ENCODE peak calls at places on chromosomes 12 and 14, in four cellular contexts. E, Q, J and T are unnamed samples.

GRCh38 chr14:100304825-100305445 is 1.3 kb downstream of the SLC25A29 start:
- DNase-seq in J (peak), Q (peak), E (peak), T (peak)

GRCh38 chr14:100303925-100304324 is 2.3 kb downstream of the SLC25A29 start:
- DNase-seq in J (no peak), Q (no peak), E (no peak), T (no peak)

GRCh38 chr12:103962493-103962892 is 3.2 kb upstream of the TDG start:
- DNase-seq in J (no peak), Q (no peak), E (no peak), T (no peak)

GRCh38 chr12:27123642-27124041 is 41.3 kb upstream of the C12orf71 start:
- DNase-seq in J (peak), E (no peak), Q (peak), T (peak)

GRCh38 chr12:25866586-25867378 is 91.7 kb upstream of the RASSF8 start:
- DNase-seq in E (no peak), J (no peak), Q (no peak), T (no peak)

GRCh38 chr12:104952816-104953215 is 5.3 kb downstream of the SLC41A2 start:
- DNase-seq in Q (no peak), J (no peak), E (no peak), T (no peak)

GRCh38 chr14:104871656-104872468 is 6.8 kb downstream of the CEP170B start:
- DNase-seq in E (peak), Q (no peak), J (no peak), T (no peak)

GRCh38 chr14:100634026-100634425 is 46.8 kb upstream of the BEGAIN start:
- DNase-seq in E (no peak), J (no peak), Q (no peak), T (no peak)

GRCh38 chr12:113130457-113131135 is 5.0 kb downstream of the RASAL1 start:
- DNase-seq in E (peak), J (no peak), Q (no peak), T (peak)

GRCh38 chr14:67665886-67666285 is 8.5 kb downstream of the VTI1B start:
- DNase-seq in Q (peak), E (no peak), J (peak), T (no peak)

GRCh38 chr12:51349026-51349425 is 2.5 kb upstream of the CELA1 start:
- DNase-seq in Q (peak), E (no peak), J (peak), T (no peak)

GRCh38 chr14:71206766-71207371 is 299.6 kb downstream of the PCNX1 start:
- DNase-seq in Q (peak), E (no peak), J (peak), T (no peak)

GRCh38 chr14:57982802-57983201 is 116.9 kb upstream of the SLC35F4 start:
- DNase-seq in E (no peak), Q (no peak), J (peak), T (no peak)

GRCh38 chr14:98062083-98062482 is 1209.9 kb downstream of the BCL11B start:
- DNase-seq in Q (no peak), J (no peak), E (no peak), T (no peak)

GRCh38 chr14:104895207-104895785 is 29.4 kb upstream of the PLD4 start:
- DNase-seq in E (no peak), J (no peak), Q (no peak), T (no peak)

GRCh38 chr12:47107446-47107845 is 27.7 kb upstream of the AMIGO2 start:
- DNase-seq in J (no peak), Q (no peak), E (no peak), T (no peak)

GRCh38 chr14:28773176-28773575 is 6.6 kb downstream of the FOXG1 start:
- DNase-seq in J (no peak), Q (no peak), E (no peak), T (no peak)

GRCh38 chr14:28774764-28775738 is 8.5 kb downstream of the FOXG1 start:
- DNase-seq in Q (no peak), E (no peak), J (no peak), T (no peak)

GRCh38 chr14:28772613-28773012 is 6.0 kb downstream of the FOXG1 start:
- DNase-seq in Q (no peak), J (no peak), E (no peak), T (no peak)

GRCh38 chr14:28776482-28777266 is 10.1 kb downstream of the FOXG1 start:
- DNase-seq in E (no peak), Q (no peak), J (no peak), T (no peak)

GRCh38 chr14:28773917-28774691 is 7.5 kb downstream of the FOXG1 start:
- DNase-seq in J (peak), Q (peak), E (no peak), T (no peak)
- TF ChIP-seq CTCF in J (peak), Q (peak), E (no peak), T (no peak)

GRCh38 chr12:69880566-69880965 is 55.5 kb downstream of the MYRFL start:
- DNase-seq in Q (no peak), J (peak), E (no peak), T (no peak)
- TF ChIP-seq CTCF in Q (no peak), J (peak), E (no peak), T (no peak)

GRCh38 chr12:31659087-31659942 is at the start of gene ETFBKMT:
- DNase-seq in E (peak), Q (peak), J (peak), T (peak)
- TF ChIP-seq CTCF in E (peak), Q (peak), J (peak), T (peak)

DNA sequence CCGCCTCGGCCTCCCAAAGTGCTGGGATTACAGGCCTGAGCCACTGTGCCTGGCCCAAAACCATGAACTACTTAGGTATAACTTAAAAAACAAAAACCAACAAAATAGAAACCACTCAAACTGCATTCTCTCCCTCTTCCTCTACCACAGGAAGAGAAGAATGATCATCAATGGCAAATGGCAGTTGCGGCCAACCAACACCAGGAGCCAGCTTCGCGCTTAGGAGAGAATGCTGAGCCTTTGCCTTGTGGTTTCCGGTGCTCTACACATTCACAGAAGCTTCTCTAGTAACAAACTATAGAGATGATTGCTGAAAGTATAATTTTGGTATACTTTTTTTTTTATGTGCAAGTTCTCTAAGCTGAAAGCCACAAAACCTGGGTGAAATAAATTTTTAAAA is 17.1 kb downstream of the CATSPERB start:
- DNase-seq in E (peak), Q (no peak), J (no peak), T (no peak)
- TF ChIP-seq CTCF in E (no peak), Q (no peak), J (no peak), T (no peak)

GRCh38 chr12:88663001-88663400 is 82.7 kb upstream of the KITLG start:
- DNase-seq in Q (peak), J (peak), E (no peak), T (no peak)
- TF ChIP-seq CTCF in Q (no peak), J (no peak), E (no peak), T (no peak)

DNA sequence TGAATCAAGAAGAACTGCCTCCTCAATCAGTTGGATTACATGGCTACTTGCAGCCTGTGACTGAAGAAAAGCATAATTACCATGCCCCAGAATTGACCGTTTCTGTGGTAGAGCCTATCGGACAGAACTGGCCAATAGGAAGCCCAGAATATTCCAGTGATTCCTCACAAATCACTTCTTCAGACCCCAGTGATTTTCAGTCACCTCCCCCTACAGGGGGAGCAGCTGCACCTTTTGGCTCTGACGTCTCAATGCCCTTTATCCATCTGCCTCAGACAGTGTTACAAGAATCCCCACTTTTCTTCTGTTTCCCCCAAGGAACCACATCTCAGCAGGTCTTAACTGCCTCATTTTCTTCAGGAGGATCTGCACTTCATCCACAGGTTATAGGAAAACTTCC is 80.8 kb downstream of the RAD52 start:
- DNase-seq in E (no peak), J (no peak), Q (no peak), T (no peak)
- TF ChIP-seq CTCF in E (no peak), J (peak), Q (peak), T (no peak)

DNA sequence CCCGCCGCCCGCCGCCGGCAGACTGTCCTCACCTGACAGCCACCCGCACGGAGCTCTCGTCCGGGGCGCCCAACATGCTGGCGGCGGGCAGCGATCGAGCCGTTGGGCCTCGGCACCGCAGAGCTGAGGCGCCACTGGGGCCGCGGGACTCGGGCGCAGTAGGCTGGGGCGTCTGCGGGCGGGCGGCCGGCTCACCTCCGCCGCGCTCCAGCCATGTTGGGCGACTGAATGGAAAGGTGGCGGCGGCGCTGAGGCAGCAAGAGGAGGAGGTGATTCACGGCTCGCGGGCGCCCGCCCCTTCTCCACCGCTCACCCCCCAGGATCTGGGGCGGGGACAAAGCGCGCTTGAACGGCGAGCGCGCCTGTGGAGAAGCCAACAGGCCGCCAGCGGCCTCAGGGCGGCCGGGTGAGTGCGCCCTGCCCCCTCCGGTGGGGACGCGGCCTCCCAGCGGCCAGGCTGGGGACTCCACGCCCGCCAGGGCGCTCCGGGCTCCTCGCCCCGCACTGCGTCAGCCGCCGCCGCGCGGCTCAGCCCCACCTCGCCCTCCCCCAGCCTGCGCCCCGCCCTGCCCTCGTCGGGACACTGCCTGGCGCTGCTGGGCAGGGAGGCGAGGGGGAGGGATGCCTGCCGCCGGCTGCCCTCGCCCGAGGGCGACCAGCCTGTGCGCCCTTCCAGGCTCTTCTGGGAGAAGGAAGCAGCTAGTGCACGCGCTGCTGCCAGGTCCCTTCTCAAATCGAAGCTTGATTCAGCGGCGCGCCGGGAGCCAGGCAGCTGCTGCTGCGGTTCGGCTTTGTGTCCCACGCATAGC is at the start of gene KIF21A:
- DNase-seq in Q (peak), E (peak), J (peak), T (peak)
- TF ChIP-seq CTCF in Q (no peak), E (peak), J (peak), T (peak)

GRCh38 chr12:81329088-81329487 is 251.2 kb downstream of the ACSS3 start:
- DNase-seq in J (peak), Q (peak), E (no peak), T (no peak)

GRCh38 chr12:81333812-81334211 is 255.9 kb downstream of the ACSS3 start:
- DNase-seq in E (no peak), J (no peak), Q (no peak), T (no peak)

GRCh38 chr12:81327458-81327857 is 249.6 kb downstream of the ACSS3 start:
- DNase-seq in J (no peak), Q (no peak), E (no peak), T (no peak)

GRCh38 chr12:81332054-81332453 is 254.2 kb downstream of the ACSS3 start:
- DNase-seq in E (no peak), Q (peak), J (no peak), T (no peak)

DNA sequence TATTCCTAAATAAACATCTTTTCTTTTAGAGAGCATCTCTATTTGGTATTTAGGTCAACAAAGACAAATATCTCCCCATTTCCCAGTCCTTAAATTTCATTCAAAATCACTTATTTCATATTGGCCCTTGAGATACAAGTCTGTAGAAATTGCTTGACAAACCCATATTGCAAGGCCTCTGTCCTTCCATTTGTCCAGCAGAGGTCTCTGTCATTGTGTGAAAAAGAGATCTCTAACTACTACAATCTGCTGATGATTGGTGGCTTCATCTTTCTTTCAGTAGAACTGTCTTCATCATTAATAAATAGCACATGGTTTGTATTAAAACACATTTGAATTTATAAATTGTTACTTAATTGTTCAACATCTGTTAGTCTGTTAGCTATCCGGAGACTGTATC is 252.6 kb downstream of the ACSS3 start:
- DNase-seq in J (no peak), Q (no peak), E (no peak), T (no peak)
- TF ChIP-seq CTCF in J (no peak), Q (no peak), E (no peak), T (no peak)

DNA sequence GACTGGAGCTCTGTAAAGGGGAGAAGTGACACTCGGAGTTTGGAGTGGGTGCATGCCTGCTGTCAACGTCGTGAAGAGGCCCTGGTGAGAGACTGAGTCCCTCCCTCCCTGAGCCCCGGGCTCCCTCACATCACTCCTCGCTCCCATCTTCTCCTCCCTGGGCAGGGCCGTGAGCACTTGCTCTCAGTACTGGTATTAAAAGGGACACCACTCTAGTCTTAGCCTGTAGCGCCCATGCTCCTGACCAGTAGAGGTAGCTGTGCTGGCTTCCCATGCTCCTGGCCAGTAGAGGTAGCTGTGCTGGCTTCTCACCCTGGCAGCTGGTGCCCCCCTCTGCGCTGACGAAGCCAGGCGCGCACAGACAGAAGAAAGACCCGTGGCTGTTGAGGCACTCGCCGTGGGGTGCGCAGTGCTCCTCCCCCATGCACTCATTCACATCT is 14.7 kb downstream of the ISCA2 start:
- DNase-seq in Q (peak), J (no peak), E (peak), T (no peak)
- TF ChIP-seq CTCF in Q (peak), J (peak), E (no peak), T (no peak)

GRCh38 chr12:41212625-41213024 is 24.5 kb downstream of the PDZRN4 start:
- DNase-seq in Q (no peak), J (no peak), E (no peak), T (no peak)

GRCh38 chr12:41213107-41213506 is 25.0 kb downstream of the PDZRN4 start:
- DNase-seq in E (no peak), Q (no peak), J (no peak), T (no peak)

GRCh38 chr12:41206298-41206697 is 18.2 kb downstream of the PDZRN4 start:
- DNase-seq in E (no peak), J (no peak), Q (no peak), T (no peak)

GRCh38 chr12:41213648-41214047 is 25.5 kb downstream of the PDZRN4 start:
- DNase-seq in Q (no peak), J (no peak), E (no peak), T (no peak)

DNA sequence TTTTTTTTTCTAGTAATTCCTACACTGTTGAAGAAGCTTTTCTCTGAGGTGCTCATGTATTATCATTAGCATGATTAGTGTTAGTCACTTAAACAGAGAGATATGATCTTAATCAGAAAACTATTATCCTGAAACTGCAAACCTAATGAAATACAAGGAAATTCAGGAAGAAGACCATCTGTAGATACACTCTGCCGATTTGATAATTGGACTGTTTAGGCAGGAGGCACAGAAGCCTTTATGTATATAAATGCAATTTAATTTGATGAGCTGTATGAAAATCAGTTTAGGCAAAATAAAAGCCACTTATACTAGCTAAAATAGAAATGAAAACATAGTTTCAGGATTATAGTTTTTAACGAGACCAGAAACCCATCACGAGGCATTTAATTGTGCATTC is 23.3 kb downstream of the PDZRN4 start:
- DNase-seq in Q (no peak), E (no peak), J (no peak), T (no peak)
- TF ChIP-seq CTCF in Q (no peak), E (no peak), J (no peak), T (no peak)